ENCODE peak calls at places on chromosomes 7 and 10, in four cellular contexts. X is ovary, G is AG04450, P is GM03348. O is an unnamed sample.

GRCh38 chr7:44914992-44915607 is 29.8 kb upstream of the PURB start:
- DNase-seq in X (no peak), G (no peak), P (no peak), O (no peak)

GRCh38 chr10:60717852-60718251 is 60.4 kb upstream of the CDK1 start:
- DNase-seq in G (no peak), P (no peak), X (no peak), O (no peak)

GRCh38 chr7:130112078-130112477 is 41.7 kb downstream of the KLHDC10 start:
- DNase-seq in X (no peak), P (no peak), G (no peak), O (no peak)

GRCh38 chr10:109820620-109821405 is 102.5 kb downstream of the XPNPEP1 start:
- DNase-seq in X (no peak), G (no peak), P (no peak), O (no peak)

GRCh38 chr10:97481071-97481470 is 17.2 kb downstream of the MMS19 start:
- DNase-seq in G (no peak), X (no peak), P (no peak), O (no peak)

GRCh38 chr10:74008212-74008731 is 10.4 kb downstream of the VCL start:
- DNase-seq in G (peak), X (no peak), P (peak), O (no peak)

GRCh38 chr10:14146005-14146404 is 184.7 kb downstream of the FRMD4A start:
- DNase-seq in G (peak), P (peak), X (no peak), O (no peak)

GRCh38 chr7:108294595-108294994 is 161.6 kb downstream of the NRCAM start:
- DNase-seq in P (no peak), G (no peak), X (no peak), O (no peak)

GRCh38 chr7:42502022-42502421 is 265.0 kb upstream of the GLI3 start:
- DNase-seq in G (no peak), X (no peak), P (peak), O (no peak)

GRCh38 chr7:33590902-33591301 is 314.4 kb upstream of the BMPER start:
- DNase-seq in P (no peak), G (peak), X (no peak), O (no peak)

GRCh38 chr7:39465055-39465929 is 100.9 kb upstream of the YAE1 start:
- DNase-seq in X (peak), P (peak), G (peak), O (no peak)

GRCh38 chr10:11861811-11862210 is 38.7 kb downstream of the PROSER2 start:
- DNase-seq in X (no peak), G (no peak), P (no peak), O (no peak)

GRCh38 chr7:120186688-120187087 is 86.3 kb upstream of the KCND2 start:
- DNase-seq in P (no peak), X (no peak), G (no peak), O (no peak)

GRCh38 chr7:129553861-129554530 is 51.7 kb downstream of the SMKR1 start:
- DNase-seq in G (no peak), P (peak), X (no peak), O (no peak)

GRCh38 chr7:36670585-36671431 is 53.5 kb downstream of the AOAH start:
- DNase-seq in X (peak), P (peak), G (peak), O (no peak)

GRCh38 chr7:70660154-70660818 is 471.7 kb upstream of the GALNT17 start:
- DNase-seq in G (no peak), P (no peak), X (no peak), O (no peak)

GRCh38 chr10:95789928-95790327 is 34.0 kb downstream of the ENTPD1 start:
- DNase-seq in X (no peak), P (no peak), G (no peak), O (no peak)

GRCh38 chr7:51126813-51127617 is 189.6 kb downstream of the COBL start:
- DNase-seq in X (no peak), G (no peak), P (no peak), O (no peak)

GRCh38 chr7:47539398-47540052 is 42.4 kb downstream of the TNS3 start:
- DNase-seq in X (no peak), G (peak), P (no peak), O (no peak)

GRCh38 chr10:43204943-43205671 is 61.8 kb downstream of the RASGEF1A start:
- DNase-seq in P (peak), X (peak), G (peak), O (no peak)

GRCh38 chr7:21616796-21617436 is 74.1 kb downstream of the DNAH11 start:
- DNase-seq in G (no peak), P (peak), X (no peak), O (no peak)

O was measured in left ventricle myocardium inferior.